ENCODE peak calls at places on chromosomes 6 and 20, in seven cellular contexts. Y, I, A, C, T, B and O are unnamed samples.

GRCh38 chr6:159212026-159212425 is 42.8 kb downstream of the FNDC1 start:
- ATAC-seq in Y (peak), I (no peak), A (peak), C (no peak), T (no peak), B (no peak), O (no peak)

GRCh38 chr6:33014841-33015634 is 5.6 kb upstream of the HLA-DOA start:
- ATAC-seq in Y (peak), I (peak), A (peak), C (peak), T (peak), B (peak), O (peak)

GRCh38 chr6:21033575-21034026 is 499.3 kb downstream of the CDKAL1 start:
- ATAC-seq in Y (peak), I (no peak), A (peak), C (peak), T (no peak), B (peak), O (no peak)

GRCh38 chr6:30163090-30163917 is at the start of gene TRIM15:
- ATAC-seq in Y (peak), I (peak), A (peak), C (no peak), T (peak), B (peak), O (peak)

GRCh38 chr6:113169484-113169883 is 687.7 kb upstream of the MARCKS start:
- ATAC-seq in Y (no peak), I (no peak), A (no peak), C (no peak), T (no peak), B (no peak), O (no peak)

GRCh38 chr20:25072226-25072811 is 9.6 kb downstream of the VSX1 start:
- ATAC-seq in Y (no peak), I (no peak), A (no peak), C (no peak), T (no peak), B (no peak), O (no peak)

GRCh38 chr20:60395993-60396392 is 437.8 kb downstream of the CDH26 start:
- ATAC-seq in Y (no peak), I (no peak), A (no peak), C (no peak), T (no peak), B (no peak), O (no peak)

GRCh38 chr6:4153514-4153985 is 18.2 kb upstream of the ECI2 start:
- ATAC-seq in Y (no peak), I (no peak), A (no peak), C (no peak), T (no peak), B (no peak), O (peak)

GRCh38 chr20:46400253-46400652 is 6.2 kb downstream of the ELMO2 start:
- ATAC-seq in Y (peak), I (no peak), A (peak), C (peak), T (no peak), B (peak), O (no peak)

GRCh38 chr20:44401052-44401769 is 45.7 kb downstream of the HNF4A start:
- ATAC-seq in Y (no peak), I (no peak), A (peak), C (no peak), T (no peak), B (peak), O (no peak)

GRCh38 chr6:166619912-166620311 is 7.1 kb downstream of the RPS6KA2 start:
- ATAC-seq in Y (peak), I (no peak), A (peak), C (peak), T (no peak), B (peak), O (no peak)

GRCh38 chr6:35487653-35488516 is 9.0 kb downstream of the TEAD3 start:
- ATAC-seq in Y (peak), I (no peak), A (no peak), C (peak), T (no peak), B (peak), O (no peak)

GRCh38 chr6:116954335-116954734 is 77.3 kb downstream of the RFX6 start:
- ATAC-seq in Y (no peak), I (no peak), A (peak), C (no peak), T (no peak), B (peak), O (no peak)

GRCh38 chr6:123850555-123850954 is 46.9 kb downstream of the NKAIN2 start:
- ATAC-seq in Y (no peak), I (no peak), A (no peak), C (no peak), T (no peak), B (no peak), O (no peak)

GRCh38 chr20:10790013-10790412 is 116.2 kb upstream of the JAG1 start:
- ATAC-seq in Y (no peak), I (no peak), A (no peak), C (no peak), T (no peak), B (peak), O (no peak)

GRCh38 chr6:41040101-41040910 is 1.3 kb upstream of the UNC5CL start:
- ATAC-seq in Y (peak), I (peak), A (no peak), C (no peak), T (no peak), B (peak), O (peak)

GRCh38 chr6:146878564-146879343 is 280.0 kb downstream of the ADGB start:
- ATAC-seq in Y (peak), I (no peak), A (no peak), C (peak), T (no peak), B (peak), O (no peak)

GRCh38 chr6:163863565-163863964 is 449.0 kb downstream of the QKI start:
- ATAC-seq in Y (no peak), I (no peak), A (no peak), C (no peak), T (no peak), B (no peak), O (no peak)

GRCh38 chr20:46159101-46159897 is 41.2 kb downstream of the CD40 start:
- ATAC-seq in Y (no peak), I (peak), A (no peak), C (no peak), T (no peak), B (no peak), O (peak)

GRCh38 chr6:149458196-149458595 is 26.6 kb downstream of the ZC3H12D start:
- ATAC-seq in Y (no peak), I (peak), A (no peak), C (no peak), T (no peak), B (no peak), O (peak)

GRCh38 chr6:53986165-53986720 is 125.0 kb upstream of the MLIP start:
- ATAC-seq in Y (peak), I (no peak), A (peak), C (peak), T (no peak), B (peak), O (no peak)

GRCh38 chr6:7085911-7086310 is 21.9 kb upstream of the RREB1 start:
- ATAC-seq in Y (peak), I (no peak), A (peak), C (peak), T (no peak), B (peak), O (no peak)

GRCh38 chr20:55919319-55919718 is 86.0 kb downstream of the CBLN4 start:
- ATAC-seq in Y (no peak), I (no peak), A (no peak), C (no peak), T (no peak), B (no peak), O (no peak)

GRCh38 chr20:21096321-21097043 is 9.7 kb downstream of the LINC00237 start:
- ATAC-seq in Y (peak), I (no peak), A (no peak), C (no peak), T (no peak), B (no peak), O (peak)

GRCh38 chr20:51128198-51128597 is 105.3 kb upstream of the KCNG1 start:
- ATAC-seq in Y (no peak), I (peak), A (no peak), C (no peak), T (peak), B (no peak), O (peak)

GRCh38 chr6:41214559-41215238 is 13.4 kb upstream of the TREML4 start:
- ATAC-seq in Y (no peak), I (no peak), A (no peak), C (no peak), T (no peak), B (no peak), O (no peak)

GRCh38 chr6:16018626-16019025 is 110.3 kb upstream of the MYLIP start:
- ATAC-seq in Y (no peak), I (no peak), A (no peak), C (no peak), T (no peak), B (no peak), O (no peak)

GRCh38 chr6:37850728-37851285 is 31.3 kb downstream of the ZFAND3 start:
- ATAC-seq in Y (no peak), I (peak), A (peak), C (no peak), T (no peak), B (peak), O (no peak)

GRCh38 chr20:391041-391711 is 10.6 kb downstream of the TRIB3 start:
- ATAC-seq in Y (no peak), I (no peak), A (no peak), C (no peak), T (no peak), B (peak), O (no peak)

GRCh38 chr20:23106271-23106851 is 20.2 kb upstream of the CD93 start:
- ATAC-seq in Y (peak), I (no peak), A (peak), C (peak), T (no peak), B (no peak), O (no peak)

GRCh38 chr20:24859539-24859938 is 89.5 kb upstream of the CST7 start:
- ATAC-seq in Y (no peak), I (no peak), A (no peak), C (no peak), T (no peak), B (no peak), O (no peak)

GRCh38 chr20:17653835-17654648 is 28.0 kb downstream of the RRBP1 start:
- ATAC-seq in Y (no peak), I (no peak), A (no peak), C (no peak), T (no peak), B (no peak), O (no peak)

GRCh38 chr20:34916774-34917354 is 38.7 kb downstream of the GSS start:
- ATAC-seq in Y (no peak), I (no peak), A (peak), C (no peak), T (no peak), B (peak), O (no peak)

GRCh38 chr6:16229710-16230109 is 8.7 kb upstream of the GMPR start:
- ATAC-seq in Y (no peak), I (no peak), A (peak), C (peak), T (no peak), B (peak), O (no peak)

GRCh38 chr6:14415452-14415851 is 297.9 kb downstream of the CD83 start:
- ATAC-seq in Y (no peak), I (no peak), A (no peak), C (no peak), T (no peak), B (no peak), O (no peak)

GRCh38 chr6:53257533-53257932 is 91.2 kb downstream of the ELOVL5 start:
- ATAC-seq in Y (no peak), I (no peak), A (peak), C (no peak), T (no peak), B (no peak), O (no peak)

GRCh38 chr20:50297498-50298348 is 107.1 kb downstream of the CEBPB start:
- ATAC-seq in Y (no peak), I (no peak), A (no peak), C (no peak), T (no peak), B (no peak), O (no peak)